ENCODE peak calls at places on chromosomes 2 and 18, in six cellular contexts. Q is GM06990, M is ascending aorta, N is neural progenitor cell, L is epithelial cell of esophagus, B is cardiac fibroblast. U is an unnamed sample.

GRCh38 chr2:216049452-216049851 is 32.2 kb downstream of the PECR start:
- DNase-seq in Q (no peak), M (no peak), N (no peak), L (no peak), B (no peak), U (no peak)

GRCh38 chr2:5725794-5726463 is 33.7 kb downstream of the SOX11 start:
- DNase-seq in Q (no peak), M (no peak), N (peak; percentile 94), L (no peak), B (peak; percentile 5), U (peak; percentile 23)

GRCh38 chr2:128522829-128523228 is 204.2 kb upstream of the HS6ST1 start:
- DNase-seq in Q (no peak), M (no peak), N (no peak), L (no peak), B (no peak), U (no peak)

GRCh38 chr2:205509655-205510054 is 172.6 kb upstream of the NRP2 start:
- DNase-seq in Q (no peak), M (no peak), N (no peak), L (no peak), B (no peak), U (no peak)

GRCh38 chr2:7384773-7385349 is 467.6 kb downstream of the RNF144A start:
- DNase-seq in Q (no peak), M (no peak), N (no peak), L (no peak), B (no peak), U (no peak)

GRCh38 chr2:86314125-86314524 is 23.3 kb downstream of the REEP1 start:
- DNase-seq in Q (no peak), M (no peak), N (no peak), L (no peak), B (no peak), U (no peak)

GRCh38 chr2:199273043-199273647 is 184.6 kb downstream of the SATB2 start:
- DNase-seq in Q (no peak), M (no peak), N (no peak), L (peak; percentile 9), B (peak; percentile 64), U (peak; percentile 49)

GRCh38 chr2:108968619-108969018 is 20.4 kb downstream of the EDAR start:
- DNase-seq in Q (no peak), M (no peak), N (no peak), L (peak; percentile 78), B (no peak), U (no peak)

GRCh38 chr2:177031435-177032222 is 181.0 kb upstream of the HNRNPA3 start:
- DNase-seq in Q (no peak), M (no peak), N (no peak), L (no peak), B (no peak), U (no peak)

GRCh38 chr2:152648336-152648735 is 68.9 kb downstream of the PRPF40A start:
- DNase-seq in Q (no peak), M (no peak), N (peak; percentile 15), L (peak; percentile 21), B (peak; percentile 23), U (no peak)

GRCh38 chr2:164697688-164698290 is 76.5 kb upstream of the GRB14 start:
- DNase-seq in Q (no peak), M (no peak), N (peak; percentile 17), L (peak; percentile 28), B (peak; percentile 15), U (no peak)

GRCh38 chr18:11994346-11994707 is 13.0 kb downstream of the IMPA2 start:
- DNase-seq in Q (no peak), M (no peak), N (no peak), L (peak; percentile 89), B (peak; percentile 93), U (no peak)

GRCh38 chr2:44638649-44639048 is 276.9 kb downstream of the CAMKMT start:
- DNase-seq in Q (no peak), M (no peak), N (peak; percentile 12), L (no peak), B (no peak), U (no peak)

GRCh38 chr2:237647176-237648015 is 20.0 kb downstream of the LRRFIP1 start:
- DNase-seq in Q (no peak), M (no peak), N (no peak), L (no peak), B (no peak), U (no peak)

GRCh38 chr18:11320981-11321380 is 171.6 kb upstream of the PIEZO2 start:
- DNase-seq in Q (no peak), M (no peak), N (no peak), L (no peak), B (peak; percentile 62), U (peak; percentile 57)

GRCh38 chr2:229980440-229981184 is 58.3 kb downstream of the FBXO36 start:
- DNase-seq in Q (peak; percentile 39), M (no peak), N (peak; percentile 44), L (peak; percentile 87), B (peak; percentile 81), U (peak; percentile 76)

GRCh38 chr18:24704921-24705620 is 244.6 kb downstream of the HRH4 start:
- DNase-seq in Q (no peak), M (no peak), N (no peak), L (no peak), B (no peak), U (peak; percentile 11)

GRCh38 chr2:120245520-120245835 is 7.2 kb upstream of the RALB start:
- DNase-seq in Q (no peak), M (no peak), N (no peak), L (no peak), B (peak; percentile 30), U (no peak)

GRCh38 chr2:105320651-105321215 is 8.8 kb downstream of the TGFBRAP1 start:
- DNase-seq in Q (no peak), M (no peak), N (no peak), L (no peak), B (no peak), U (no peak)

GRCh38 chr2:215271466-215271865 is 40.4 kb upstream of the ATIC start:
- DNase-seq in Q (no peak), M (no peak), N (peak; percentile 13), L (no peak), B (no peak), U (no peak)

GRCh38 chr18:24546304-24546703 is 85.9 kb downstream of the HRH4 start:
- DNase-seq in Q (no peak), M (no peak), N (no peak), L (peak; percentile 57), B (peak; percentile 16), U (no peak)

GRCh38 chr18:75057169-75057789 is 151.7 kb downstream of the PTGR3 start:
- DNase-seq in Q (no peak), M (no peak), N (peak; percentile 37), L (no peak), B (no peak), U (no peak)

GRCh38 chr2:57656198-57656597 is 390.4 kb upstream of the VRK2 start:
- DNase-seq in Q (no peak), M (no peak), N (no peak), L (no peak), B (no peak), U (no peak)

GRCh38 chr2:159317392-159318088 is 31.0 kb upstream of the WDSUB1 start:
- DNase-seq in Q (no peak), M (no peak), N (no peak), L (peak; percentile 4), B (no peak), U (no peak)

GRCh38 chr2:159326569-159327255 is 40.2 kb upstream of the WDSUB1 start:
- DNase-seq in Q (no peak), M (no peak), N (no peak), L (peak; percentile 56), B (peak; percentile 63), U (no peak)

DNA sequence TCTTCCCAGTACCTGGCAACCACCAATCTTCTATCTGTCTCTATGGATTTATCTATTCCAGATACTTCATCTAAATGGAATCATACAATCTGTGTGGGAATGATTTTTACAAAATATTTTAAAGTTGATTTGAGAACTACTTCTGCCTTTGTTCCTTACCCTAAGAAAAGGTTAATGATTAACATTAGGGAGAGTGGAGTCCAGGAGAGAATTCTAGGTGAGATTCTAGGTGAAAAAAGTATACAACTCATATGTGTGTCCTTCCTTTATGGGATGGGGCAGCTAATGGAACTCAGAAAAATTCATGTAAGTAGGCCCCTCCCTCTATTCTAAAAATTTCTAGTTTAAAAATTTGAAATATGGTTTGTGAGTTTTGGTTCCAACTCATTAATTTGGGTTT is 35.9 kb upstream of the WDSUB1 start:
- DNase-seq in Q (no peak), M (no peak), N (no peak), L (no peak), B (no peak), U (no peak)
- H3K4me3 ChIP-seq in Q (no peak overlapping the region), M (no peak overlapping the region), N (no peak overlapping the region), L (no peak overlapping the region), B (no peak overlapping the region), U (no peak overlapping the region)

DNA sequence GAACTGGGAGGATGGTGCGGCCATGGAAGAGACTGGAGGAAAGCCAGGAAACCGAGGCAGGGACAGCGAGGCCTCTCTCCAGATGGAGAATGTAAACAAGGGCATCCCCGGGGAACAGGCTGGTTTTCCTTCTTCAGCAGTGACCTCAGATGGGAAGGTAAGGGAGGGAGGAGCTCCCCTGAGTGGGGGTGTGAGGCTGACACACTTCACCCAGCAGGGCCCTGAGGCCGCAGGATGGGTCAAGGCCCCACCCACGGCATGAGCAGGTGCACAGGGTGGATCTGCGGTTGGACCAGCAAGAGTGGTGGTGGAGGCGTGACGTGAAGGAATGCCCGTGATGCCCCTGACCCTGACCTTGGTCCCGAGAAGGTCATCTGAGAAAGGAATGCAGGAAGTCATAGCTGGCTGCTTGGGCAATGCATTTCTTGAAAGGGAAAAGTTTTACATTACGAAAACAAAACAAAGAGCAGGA is 48.1 kb downstream of the ADCY3 start:
- DNase-seq in Q (no peak), M (no peak), N (no peak), L (no peak), B (peak; percentile 54), U (no peak)
- TF ChIP-seq CTCF in Q (no peak), M (no peak), N (no peak), L (no peak), B (no peak), U (no peak)

DNA sequence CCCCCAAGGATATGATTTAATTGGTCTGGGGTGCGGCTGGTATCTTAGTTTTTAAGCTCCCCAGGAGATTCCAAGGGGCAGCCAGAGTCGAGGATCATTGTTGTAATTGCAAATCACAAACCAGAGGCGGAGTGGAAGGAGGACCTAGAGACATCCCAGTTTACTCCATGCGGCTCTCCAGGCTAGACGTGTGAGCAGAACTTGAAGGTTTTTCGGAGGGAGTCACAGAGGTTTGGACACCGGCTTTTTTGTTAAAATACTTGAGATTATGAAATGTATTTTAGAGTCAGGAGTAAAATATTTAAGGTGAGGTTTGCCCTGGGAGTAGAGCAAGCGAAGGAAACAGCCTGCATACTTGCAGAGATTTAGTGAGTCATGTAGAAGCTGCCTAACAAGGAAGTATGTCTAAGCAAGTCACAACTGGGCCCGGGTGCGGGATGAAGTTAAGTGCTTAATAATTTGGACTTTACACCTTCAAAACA is 39.5 kb downstream of the TGOLN2 start:
- DNase-seq in Q (no peak), M (no peak), N (peak; percentile 57), L (peak; percentile 98), B (peak; percentile 39), U (no peak)
- H3K4me3 ChIP-seq in Q (no peak overlapping the region), M (no peak overlapping the region), N (no peak overlapping the region), L (peak overlapping the region; percentile 30), B (no peak overlapping the region), U (no peak overlapping the region)

GRCh38 chr2:39836638-39837037 is 57.6 kb upstream of the THUMPD2 start:
- DNase-seq in Q (no peak), M (no peak), N (no peak), L (no peak), B (no peak), U (no peak)
- TF ChIP-seq CTCF in Q (no peak), M (no peak), N (no peak), L (no peak), B (no peak), U (no peak)